ENCODE peak calls at places on chromosomes 1 and 21, in five cellular contexts. E is colonic mucosa, C is endothelial cell, Y is tibial nerve, W is endothelial cell of umbilical vein. S is an unnamed sample.

GRCh38 chr1:42380617-42381423 is at the start of gene RIMKLA:
- DNase-seq in E (peak; percentile 61), C (peak; percentile 40), Y (no peak), W (peak; percentile 20), S (no peak)

GRCh38 chr21:45151484-45152115 is 77.2 kb downstream of the ADARB1 start:
- DNase-seq in E (peak; percentile 13), C (peak; percentile 4), Y (no peak), W (no peak), S (no peak)

GRCh38 chr1:165403835-165404482 is 41.0 kb downstream of the RXRG start:
- DNase-seq in E (no peak), C (peak; percentile 47), Y (no peak), W (peak; percentile 15), S (no peak)

GRCh38 chr1:210748796-210749195 is 385.2 kb downstream of the KCNH1 start:
- DNase-seq in E (no peak), C (no peak), Y (no peak), W (no peak), S (no peak)

GRCh38 chr1:97901017-97901658 is 19.7 kb downstream of the DPYD start:
- DNase-seq in E (no peak), C (no peak), Y (no peak), W (peak; percentile 86), S (peak; percentile 71)

GRCh38 chr1:71804140-71804539 is 478.2 kb downstream of the NEGR1 start:
- DNase-seq in E (no peak), C (no peak), Y (no peak), W (no peak), S (peak; percentile 7)

GRCh38 chr1:6348511-6349191 is 44.9 kb downstream of the ACOT7 start:
- DNase-seq in E (peak; percentile 42), C (peak; percentile 65), Y (no peak), W (peak; percentile 75), S (peak; percentile 3)

GRCh38 chr1:115925511-115925910 is 50.8 kb upstream of the SLC22A15 start:
- DNase-seq in E (no peak), C (no peak), Y (no peak), W (no peak), S (no peak)

GRCh38 chr1:62273953-62274352 is 45.3 kb downstream of the KANK4 start:
- DNase-seq in E (no peak), C (no peak), Y (no peak), W (no peak), S (no peak)

GRCh38 chr21:25639167-25639921 is at the start of gene JAM2:
- DNase-seq in E (peak; percentile 21), C (peak; percentile 41), Y (peak; percentile 22), W (no peak), S (no peak)
- TF ChIP-seq CTCF in E (no peak), C (peak; percentile 7), Y (peak; percentile 33), W (peak; percentile 33), S (no peak)

GRCh38 chr1:228315945-228316588 is 90.6 kb downstream of the TRIM11 start:
- DNase-seq in E (no peak), C (no peak), Y (peak; percentile 4), W (no peak), S (no peak)
- TF ChIP-seq CTCF in E (no peak), C (no peak), Y (no peak), W (no peak), S (no peak)

GRCh38 chr1:161223805-161224694 is 622 bp upstream of the APOA2 start:
- DNase-seq in E (no peak), C (no peak), Y (no peak), W (no peak), S (no peak)

GRCh38 chr1:161226759-161227158 is 899 bp downstream of the TOMM40L start:
- DNase-seq in E (no peak), C (no peak), Y (no peak), W (no peak), S (no peak)

GRCh38 chr1:161225534-161226319 is at the start of gene TOMM40L:
- DNase-seq in E (peak; percentile 92), C (peak; percentile 81), Y (peak; percentile 78), W (peak; percentile 99), S (peak; percentile 100)

GRCh38 chr1:161226320-161226711 is 456 bp downstream of the TOMM40L start:
- DNase-seq in E (peak; percentile 26), C (no peak), Y (no peak), W (no peak), S (no peak)

DNA sequence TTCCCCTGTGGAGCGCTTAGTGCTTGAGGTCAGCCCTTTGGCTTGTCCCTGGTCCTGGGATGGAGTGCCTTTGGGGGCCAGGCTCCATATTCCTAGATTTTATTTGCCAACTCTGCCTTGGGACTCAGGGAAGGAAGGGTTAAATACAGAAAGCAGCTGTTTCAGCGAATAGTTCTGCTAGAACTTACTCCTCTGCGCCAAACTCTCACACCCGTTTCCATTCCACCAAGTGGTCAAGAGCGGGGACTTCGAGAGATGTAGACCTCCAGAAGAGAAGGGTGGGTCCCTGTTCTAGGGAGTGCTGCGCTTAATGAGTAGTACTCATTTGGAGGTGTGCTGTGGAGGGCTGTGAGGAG is 704 bp upstream of the TOMM40L start:
- DNase-seq in E (no peak), C (no peak), Y (no peak), W (no peak), S (no peak)
- TF ChIP-seq CTCF in E (no peak), C (no peak), Y (no peak), W (no peak), S (no peak)

GRCh38 chr1:224116131-224116530 is 2.2 kb downstream of the FBXO28 start:
- DNase-seq in E (no peak), C (no peak), Y (no peak), W (peak; percentile 72), S (peak; percentile 68)
- TF ChIP-seq CTCF in E (peak; percentile 47), C (peak; percentile 76), Y (peak; percentile 44), W (peak; percentile 14), S (peak; percentile 38)

GRCh38 chr21:15221799-15222386 is 157.1 kb upstream of the NRIP1 start:
- DNase-seq in E (no peak), C (no peak), Y (no peak), W (no peak), S (peak; percentile 99)
- TF ChIP-seq CTCF in E (no peak), C (no peak), Y (no peak), W (no peak), S (peak; percentile 4)

GRCh38 chr1:3431266-3431665 is 23.2 kb upstream of the ARHGEF16 start:
- DNase-seq in E (no peak), C (peak; percentile 50), Y (no peak), W (no peak), S (no peak)
- TF ChIP-seq CTCF in E (no peak), C (peak; percentile 59), Y (peak; percentile 18), W (peak; percentile 13), S (no peak)

GRCh38 chr1:235093013-235093618 is 35.5 kb downstream of the TOMM20 start:
- DNase-seq in E (peak; percentile 68), C (peak; percentile 47), Y (no peak), W (peak; percentile 44), S (peak; percentile 76)
- TF ChIP-seq CTCF in E (no peak), C (no peak), Y (no peak), W (no peak), S (peak; percentile 44)